ENCODE peak calls at places on chromosomes 2 and 18, in seven cellular contexts. S is cardiac muscle cell, R is skeletal muscle cell, F is lower leg skin, Y is fibroblast of the aortic adventitia, G is right cardiac atrium, A is AG10803. I is an unnamed sample.

GRCh38 chr2:101337877-101338276 is 29.4 kb upstream of the RNF149 start:
- DNase-seq in S (no peak), G (no peak), Y (peak), R (no peak), F (no peak), A (peak), I (no peak)

GRCh38 chr18:75208836-75209128 is 157 bp downstream of the PTGR3 start:
- DNase-seq in F (no peak), A (no peak), G (no peak), R (no peak), Y (no peak), S (no peak), I (no peak)

GRCh38 chr2:3683748-3684454 is 19.5 kb upstream of the DCDC2C start:
- DNase-seq in R (no peak), G (no peak), S (no peak), F (no peak), A (no peak), Y (no peak), I (no peak)

GRCh38 chr2:72112981-72113846 is 34.4 kb downstream of the CYP26B1 start:
- DNase-seq in S (no peak), Y (peak), R (no peak), G (peak), F (peak), A (peak), I (no peak)

GRCh38 chr18:46915800-46916550 is 1.3 kb downstream of the PIAS2 start:
- DNase-seq in A (no peak), S (no peak), G (no peak), R (no peak), Y (peak), F (no peak), I (no peak)

GRCh38 chr2:200405599-200406298 is 99.3 kb downstream of the SPATS2L start:
- DNase-seq in S (no peak), F (no peak), A (peak), G (no peak), R (peak), Y (peak), I (no peak)

GRCh38 chr2:49129034-49129433 is 25.3 kb downstream of the FSHR start:
- DNase-seq in Y (no peak), S (peak), F (no peak), G (no peak), R (no peak), A (no peak), I (no peak)

GRCh38 chr18:58512161-58512581 is 116.7 kb downstream of the ALPK2 start:
- DNase-seq in Y (no peak), F (no peak), R (no peak), A (no peak), G (no peak), S (no peak), I (no peak)

GRCh38 chr18:9913151-9913525 is 678 bp upstream of the VAPA start:
- DNase-seq in A (no peak), Y (no peak), S (no peak), F (no peak), G (no peak), R (no peak), I (no peak)

GRCh38 chr2:33022989-33023731 is 76.4 kb downstream of the LTBP1 start:
- DNase-seq in F (no peak), A (peak), S (no peak), Y (peak), G (no peak), R (peak), I (no peak)

GRCh38 chr2:71880846-71881610 is 266.6 kb downstream of the CYP26B1 start:
- DNase-seq in S (no peak), G (peak), F (peak), Y (peak), R (peak), A (peak), I (no peak)

GRCh38 chr2:121649402-121649651 is at the start of gene CLASP1:
- DNase-seq in Y (peak), F (peak), R (peak), A (peak), S (peak), G (peak), I (peak)

GRCh38 chr2:237156131-237156856 is 70.6 kb downstream of the COPS8 start:
- DNase-seq in S (no peak), G (peak), A (peak), R (peak), Y (no peak), F (peak), I (peak)

GRCh38 chr2:10375570-10376266 is 72.4 kb downstream of the ODC1 start:
- DNase-seq in A (no peak), F (no peak), S (no peak), R (no peak), G (no peak), Y (no peak), I (no peak)

GRCh38 chr2:10922307-10923006 is 10.7 kb downstream of the KCNF1 start:
- DNase-seq in Y (no peak), R (no peak), S (no peak), A (no peak), G (no peak), F (no peak), I (no peak)

GRCh38 chr2:160425394-160425793 is 68.2 kb downstream of the RBMS1 start:
- DNase-seq in S (no peak), Y (peak), R (no peak), A (no peak), G (no peak), F (no peak), I (no peak)

GRCh38 chr2:143161982-143162837 is 33.0 kb downstream of the ARHGAP15 start:
- DNase-seq in S (peak), F (no peak), Y (peak), G (peak), A (peak), R (peak), I (no peak)

GRCh38 chr2:106159867-106160785 is 34.0 kb downstream of the UXS1 start:
- DNase-seq in A (no peak), F (no peak), G (no peak), R (no peak), S (no peak), Y (no peak), I (peak)
- H3K4me3 ChIP-seq in A (no peak), F (no peak), G (peak), R (no peak), S (no peak), Y (no peak), I (peak)

GRCh38 chr2:51329512-51329911 is 297.6 kb upstream of the NRXN1 start:
- DNase-seq in F (no peak), Y (no peak), A (no peak), G (no peak), S (no peak), R (no peak), I (no peak)

GRCh38 chr2:51322612-51323011 is 290.7 kb upstream of the NRXN1 start:
- DNase-seq in S (no peak), F (no peak), G (no peak), Y (no peak), A (no peak), R (no peak), I (no peak)

DNA sequence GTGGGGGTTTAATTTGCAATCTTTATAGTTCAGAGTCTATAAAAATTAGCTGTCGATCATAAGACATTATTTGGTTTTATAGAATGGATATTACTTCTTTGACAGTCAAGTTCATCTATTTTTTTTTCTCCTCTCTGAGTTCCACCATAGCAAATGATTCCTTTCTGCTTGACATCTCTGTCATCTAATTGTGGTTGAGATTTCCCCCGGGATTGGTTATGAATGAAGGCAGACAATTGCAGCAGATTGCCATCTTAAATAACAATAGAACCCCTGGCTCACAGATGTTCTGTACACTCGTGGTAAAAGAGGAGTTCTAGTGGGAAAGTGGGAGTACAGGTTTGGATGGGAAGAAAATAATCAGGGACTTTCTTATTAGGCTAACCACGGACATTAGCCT is 292.1 kb upstream of the NRXN1 start:
- DNase-seq in S (no peak), A (no peak), G (no peak), Y (no peak), F (no peak), R (no peak), I (no peak)
- H3K4me3 ChIP-seq in S (no peak), A (no peak), G (no peak), Y (no peak), F (no peak), R (no peak), I (no peak)

GRCh38 chr18:55488473-55488872 is 99.5 kb downstream of the TCF4 start:
- DNase-seq in S (no peak), R (no peak), F (no peak), Y (no peak), A (no peak), G (no peak), I (no peak)

GRCh38 chr18:55487997-55488396 is 100.0 kb downstream of the TCF4 start:
- DNase-seq in F (no peak), R (no peak), G (no peak), A (no peak), S (no peak), Y (no peak), I (no peak)

GRCh38 chr18:55486936-55487335 is 101.1 kb downstream of the TCF4 start:
- DNase-seq in R (no peak), F (no peak), Y (no peak), G (no peak), S (no peak), A (no peak), I (no peak)

GRCh38 chr18:55489742-55490055 is 98.3 kb downstream of the TCF4 start:
- DNase-seq in Y (no peak), A (peak), G (no peak), S (no peak), R (no peak), F (no peak), I (peak)

DNA sequence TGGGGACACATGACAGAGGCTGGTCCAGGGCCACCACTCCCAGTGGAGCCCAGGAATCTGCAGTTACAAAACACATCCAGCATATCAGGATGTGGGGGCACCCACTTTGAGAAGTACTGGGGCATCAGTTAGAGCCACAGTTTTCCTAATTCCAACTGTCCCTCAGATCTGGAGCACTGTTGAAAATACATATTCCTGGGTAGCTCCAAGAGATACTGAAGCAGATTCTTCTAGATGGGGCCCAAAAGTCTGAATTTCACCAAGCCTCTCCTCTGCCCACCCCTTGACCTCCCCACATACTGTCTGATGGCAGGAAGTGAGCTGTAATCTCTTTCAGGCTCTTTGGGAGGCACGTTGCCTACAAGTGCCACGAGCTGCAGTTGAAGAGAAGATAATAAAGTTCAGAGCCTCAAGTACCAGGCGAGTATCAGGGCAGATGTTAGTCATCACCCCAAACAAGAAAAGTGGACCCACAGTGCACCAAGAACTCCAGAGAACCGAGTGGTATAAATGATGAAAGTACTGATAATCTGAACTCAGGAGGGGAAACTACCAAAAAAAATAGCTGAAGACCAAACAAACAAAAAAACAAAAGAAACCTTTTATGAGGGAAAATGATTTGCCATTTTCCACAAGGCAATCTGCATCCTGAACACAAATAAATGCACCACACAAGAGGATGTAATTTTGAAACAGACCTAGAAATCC is 98.8 kb downstream of the TCF4 start:
- DNase-seq in S (peak), A (peak), G (no peak), Y (no peak), F (no peak), R (no peak), I (no peak)
- H3K4me3 ChIP-seq in S (no peak), A (no peak), G (no peak), Y (no peak), F (no peak), R (no peak), I (no peak)

DNA sequence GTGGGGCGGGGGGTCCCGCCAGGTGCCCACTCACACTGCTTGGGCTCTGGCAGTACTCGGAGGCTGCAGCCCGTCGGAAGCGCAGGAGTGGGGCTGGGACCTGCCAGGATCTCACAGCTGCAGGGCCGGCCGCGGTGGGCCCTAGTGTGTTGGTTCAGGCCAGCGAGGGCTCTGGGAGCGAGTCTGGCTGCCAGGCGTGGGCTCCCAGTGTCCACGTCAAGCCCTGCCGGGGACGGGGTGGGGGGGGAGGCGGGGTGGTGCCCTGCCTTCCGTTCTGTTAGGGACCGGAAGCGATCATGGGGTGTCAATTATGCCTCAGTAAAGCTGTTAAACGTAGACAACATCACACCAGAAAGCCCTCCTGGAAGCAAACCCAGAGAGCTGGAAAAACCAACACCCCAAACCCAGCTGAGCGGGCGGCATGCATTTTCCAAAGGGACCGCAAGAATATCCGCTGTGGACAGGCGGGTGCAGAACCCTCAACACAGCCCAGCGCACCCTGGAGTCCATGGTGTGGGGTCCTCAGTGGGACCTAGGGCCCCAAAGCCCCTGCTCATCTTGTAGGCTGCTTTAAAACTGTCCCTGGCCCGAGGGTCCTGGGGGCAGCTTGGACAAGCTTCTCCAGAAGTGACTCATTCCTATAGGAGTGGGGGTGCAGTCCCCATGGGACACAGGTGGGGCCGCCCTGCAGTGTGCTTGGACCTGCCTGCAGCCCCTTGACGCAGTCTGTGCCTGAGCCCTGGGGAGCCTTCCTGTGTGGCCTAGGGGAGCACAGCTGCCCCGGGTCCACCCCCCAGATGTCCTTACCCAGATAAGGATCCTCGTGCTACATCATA is 1.3 kb upstream of the HS6ST1 start:
- DNase-seq in A (no peak), S (no peak), G (peak), F (no peak), R (no peak), Y (no peak), I (no peak)
- H3K4me3 ChIP-seq in A (no peak), S (no peak), G (no peak), F (no peak), R (no peak), Y (no peak), I (no peak)

DNA sequence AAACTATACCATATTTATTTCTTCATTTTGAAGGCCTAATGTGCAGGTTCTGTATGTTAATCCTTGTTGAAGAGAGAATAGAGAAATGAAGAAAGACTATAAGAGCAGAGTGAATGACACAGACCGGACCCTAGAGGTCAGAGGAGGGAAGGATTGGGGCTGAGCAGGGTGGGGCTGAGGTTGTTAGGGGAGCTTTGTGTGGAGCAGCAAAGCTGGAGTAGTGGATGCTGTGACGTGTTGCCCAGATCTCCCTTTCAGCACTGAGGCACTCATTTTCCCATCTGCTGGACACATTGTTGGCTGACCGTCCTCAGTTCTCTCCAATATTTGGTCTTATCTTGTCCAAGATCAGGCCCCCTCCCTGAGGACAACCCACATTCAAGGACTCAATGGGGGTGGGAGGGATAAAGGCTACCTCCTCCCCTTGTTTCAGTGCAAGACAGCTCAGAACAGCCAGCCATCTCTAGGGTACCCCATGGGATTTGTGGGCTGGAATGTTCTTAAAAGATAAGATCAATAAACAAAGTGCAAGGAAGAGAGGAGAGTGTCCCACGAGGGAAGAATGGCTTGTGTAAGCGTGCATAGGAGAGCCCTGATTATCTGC is 143.6 kb downstream of the TDRD15 start:
- DNase-seq in F (no peak), R (no peak), S (no peak), A (no peak), G (no peak), Y (no peak), I (no peak)
- H3K4me3 ChIP-seq in F (no peak), R (no peak), S (no peak), A (no peak), G (no peak), Y (no peak), I (no peak)

DNA sequence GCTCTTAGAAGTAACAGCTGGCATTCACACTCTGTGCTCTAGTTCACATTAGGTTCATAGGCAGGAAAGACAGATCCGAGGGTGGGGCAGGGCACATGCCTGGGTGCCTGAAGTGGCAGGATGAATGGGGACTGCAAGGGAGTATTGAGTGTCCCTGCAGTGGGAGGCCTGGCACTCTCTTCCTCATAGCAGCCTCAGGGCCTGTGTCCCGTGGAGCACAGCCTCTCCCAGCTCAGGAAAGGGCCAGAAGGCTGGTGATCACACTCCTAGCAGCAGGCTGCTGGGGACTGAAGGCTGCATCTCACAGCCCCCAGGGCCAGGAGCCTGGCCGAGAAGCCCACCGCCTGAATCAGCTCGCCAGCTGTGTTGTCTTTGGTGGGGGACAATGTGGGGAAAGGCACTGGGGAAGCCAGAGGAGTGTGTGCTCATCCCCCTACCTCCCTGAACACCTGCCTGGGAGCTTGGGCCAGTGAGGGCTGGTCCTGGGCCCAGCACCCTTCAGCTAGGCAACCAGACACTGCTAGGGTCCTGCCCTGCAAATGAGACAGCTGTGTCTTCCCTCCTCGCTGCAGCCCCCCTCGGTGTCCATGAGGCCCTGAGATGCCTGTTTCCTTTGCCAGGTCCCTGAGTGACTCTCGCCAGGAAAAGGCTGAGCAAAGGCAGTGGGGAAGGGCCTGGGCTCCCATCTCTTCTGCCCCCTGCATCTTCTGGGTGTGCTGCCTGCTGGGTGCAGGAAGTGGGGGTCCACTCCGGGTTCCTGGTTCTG is 48.3 kb upstream of the HS6ST1 start:
- DNase-seq in G (no peak), Y (no peak), S (no peak), A (no peak), F (no peak), R (no peak), I (no peak)
- H3K4me3 ChIP-seq in G (no peak), Y (no peak), S (no peak), A (no peak), F (no peak), R (no peak), I (no peak)

GRCh38 chr2:64021578-64021977 is 2.4 kb upstream of the VPS54 start:
- DNase-seq in A (no peak), G (no peak), R (no peak), S (no peak), F (no peak), Y (no peak), I (no peak)
- H3K4me3 ChIP-seq in A (no peak), G (no peak), R (no peak), S (no peak), F (no peak), Y (no peak), I (no peak)

I was measured in Jurkat, Clone E6-1.